ENCODE peak calls at places on chromosomes 16 and 17, in five cellular contexts. K is GM12865, O is A549, P is body of pancreas, H is GM06990. L is an unnamed sample.

GRCh38 chr17:62652251-62653001 is 25.0 kb downstream of the MRC2 start:
- DNase-seq in H (peak; percentile 61), K (peak; percentile 61), O (no peak), P (peak; percentile 69), L (peak; percentile 56)

GRCh38 chr17:77118251-77118928 is 22.4 kb upstream of the SEC14L1 start:
- DNase-seq in O (no peak), P (no peak), H (no peak), K (no peak), L (no peak)

GRCh38 chr16:22141746-22142145 is 20.6 kb upstream of the SDR42E2 start:
- DNase-seq in P (no peak), O (peak; percentile 54), H (no peak), K (peak; percentile 15), L (peak; percentile 7)

GRCh38 chr17:65683428-65683827 is 122.0 kb upstream of the AXIN2 start:
- DNase-seq in K (no peak), O (no peak), P (no peak), H (no peak), L (no peak)

GRCh38 chr16:47480410-47480809 is 19.3 kb downstream of the PHKB start:
- DNase-seq in O (no peak), K (no peak), P (no peak), H (no peak), L (no peak)

GRCh38 chr17:48576479-48577309 is 1.5 kb downstream of the HOXB4 start:
- DNase-seq in H (no peak), P (no peak), O (no peak), K (no peak), L (no peak)

GRCh38 chr17:79202476-79202875 is 127.9 kb downstream of the ENGASE start:
- DNase-seq in P (no peak), H (no peak), K (no peak), O (no peak), L (peak; percentile 70)

GRCh38 chr16:80974649-80975376 is 31.9 kb downstream of the CMC2 start:
- DNase-seq in P (peak; percentile 20), O (peak; percentile 20), H (no peak), K (no peak), L (no peak)

GRCh38 chr17:66507982-66508760 is 205.8 kb downstream of the PRKCA start:
- DNase-seq in H (no peak), O (peak; percentile 48), P (no peak), K (no peak), L (no peak)

GRCh38 chr17:12958786-12959185 is 59.0 kb downstream of the ELAC2 start:
- DNase-seq in K (no peak), O (no peak), H (no peak), P (no peak), L (no peak)

GRCh38 chr16:77885596-77886295 is 97.4 kb downstream of the VAT1L start:
- DNase-seq in H (no peak), K (no peak), O (no peak), P (no peak), L (no peak)

GRCh38 chr17:71115669-71115972 is 946.3 kb downstream of the KCNJ2 start:
- DNase-seq in H (no peak), O (no peak), K (no peak), P (no peak), L (no peak)

GRCh38 chr16:68363847-68364600 is 53.2 kb downstream of the PRMT7 start:
- DNase-seq in H (no peak), K (no peak), P (no peak), O (no peak), L (no peak)

GRCh38 chr16:21101631-21102420 is 48.8 kb downstream of the DNAH3 start:
- DNase-seq in H (no peak), P (peak; percentile 23), K (peak; percentile 29), O (peak; percentile 53), L (peak; percentile 28)

GRCh38 chr17:78132086-78132676 is 1.6 kb downstream of the TMC8 start:
- DNase-seq in K (peak; percentile 87), O (no peak), H (peak; percentile 87), P (peak; percentile 41), L (no peak)

GRCh38 chr16:66959645-66960177 is 1.4 kb upstream of the CES3 start:
- DNase-seq in K (no peak), H (no peak), P (no peak), O (no peak), L (no peak)

GRCh38 chr16:54429029-54429428 is 142.4 kb upstream of the IRX3 start:
- DNase-seq in K (no peak), P (no peak), H (no peak), O (no peak), L (no peak)

GRCh38 chr16:19284207-19284606 is 1.3 kb upstream of the CLEC19A start:
- DNase-seq in P (peak; percentile 81), O (peak; percentile 72), H (no peak), K (no peak), L (peak; percentile 8)

GRCh38 chr16:85686912-85687591 is 1.7 kb downstream of the GINS2 start:
- DNase-seq in P (no peak), O (no peak), H (peak; percentile 77), K (peak; percentile 47), L (no peak)

GRCh38 chr17:74786411-74787097 is 10.4 kb upstream of the NAT9 start:
- DNase-seq in K (no peak), P (no peak), O (no peak), H (no peak), L (no peak)

GRCh38 chr16:11004351-11004750 is 60.0 kb downstream of the CLEC16A start:
- DNase-seq in K (no peak), H (no peak), O (no peak), P (no peak), L (no peak)

GRCh38 chr16:68237243-68238028 is 1.5 kb upstream of the ESRP2 start:
- DNase-seq in P (peak; percentile 99), O (peak; percentile 99), H (peak; percentile 92), K (peak; percentile 98), L (peak; percentile 97)

GRCh38 chr16:30076276-30076791 is 540 bp downstream of the PPP4C start:
- DNase-seq in K (no peak), H (no peak), P (no peak), O (no peak), L (no peak)

GRCh38 chr17:75604034-75604695 is 16.6 kb downstream of the MYO15B start:
- DNase-seq in P (no peak), K (no peak), H (peak; percentile 0), O (peak; percentile 55), L (no peak)

GRCh38 chr16:16127469-16128116 is 95.7 kb downstream of the ABCC6 start:
- DNase-seq in P (peak; percentile 83), H (peak; percentile 36), O (peak; percentile 82), K (peak; percentile 76), L (peak; percentile 80)

GRCh38 chr16:89572478-89573205 is 2.9 kb upstream of the CPNE7 start:
- DNase-seq in H (no peak), O (no peak), K (no peak), P (no peak), L (no peak)
- H3K4me3 ChIP-seq in H (no peak overlapping the region), O (no peak overlapping the region), K (no peak overlapping the region), P (no peak overlapping the region), L (no peak overlapping the region)

GRCh38 chr17:41797377-41797776 is 10.9 kb upstream of the JUP start:
- DNase-seq in O (no peak), H (no peak), K (no peak), P (no peak), L (no peak)

GRCh38 chr17:41792835-41793748 is 6.6 kb upstream of the JUP start:
- DNase-seq in P (peak; percentile 74), K (no peak), H (no peak), O (peak; percentile 93), L (peak; percentile 49)

GRCh38 chr17:41796066-41796895 is 9.8 kb upstream of the JUP start:
- DNase-seq in O (no peak), H (no peak), P (no peak), K (no peak), L (no peak)

GRCh38 chr17:41793749-41794602 is 7.5 kb upstream of the JUP start:
- DNase-seq in H (no peak), P (no peak), K (no peak), O (no peak), L (no peak)

DNA sequence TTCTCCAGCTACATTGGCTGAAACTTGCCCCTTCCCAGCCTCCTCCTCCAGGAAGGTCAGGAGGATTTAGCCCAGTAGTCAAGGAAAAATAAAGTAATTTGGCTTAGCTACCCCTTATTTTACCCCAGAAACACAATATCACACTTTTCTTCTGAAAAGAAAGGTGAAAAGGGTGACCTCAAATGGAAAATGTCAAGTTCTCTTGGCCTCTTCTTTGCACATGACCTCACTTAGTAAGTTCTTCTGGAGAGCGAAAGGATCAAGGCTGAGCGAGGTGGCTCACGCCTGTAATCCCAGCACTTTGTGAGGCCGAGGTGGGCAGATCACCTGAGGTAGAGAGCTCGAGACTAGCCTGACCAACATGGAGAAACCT is 8.1 kb upstream of the JUP start:
- DNase-seq in O (no peak), H (no peak), K (no peak), P (no peak), L (no peak)
- H3K4me3 ChIP-seq in O (no peak overlapping the region), H (no peak overlapping the region), K (no peak overlapping the region), P (no peak overlapping the region), L (no peak overlapping the region)

DNA sequence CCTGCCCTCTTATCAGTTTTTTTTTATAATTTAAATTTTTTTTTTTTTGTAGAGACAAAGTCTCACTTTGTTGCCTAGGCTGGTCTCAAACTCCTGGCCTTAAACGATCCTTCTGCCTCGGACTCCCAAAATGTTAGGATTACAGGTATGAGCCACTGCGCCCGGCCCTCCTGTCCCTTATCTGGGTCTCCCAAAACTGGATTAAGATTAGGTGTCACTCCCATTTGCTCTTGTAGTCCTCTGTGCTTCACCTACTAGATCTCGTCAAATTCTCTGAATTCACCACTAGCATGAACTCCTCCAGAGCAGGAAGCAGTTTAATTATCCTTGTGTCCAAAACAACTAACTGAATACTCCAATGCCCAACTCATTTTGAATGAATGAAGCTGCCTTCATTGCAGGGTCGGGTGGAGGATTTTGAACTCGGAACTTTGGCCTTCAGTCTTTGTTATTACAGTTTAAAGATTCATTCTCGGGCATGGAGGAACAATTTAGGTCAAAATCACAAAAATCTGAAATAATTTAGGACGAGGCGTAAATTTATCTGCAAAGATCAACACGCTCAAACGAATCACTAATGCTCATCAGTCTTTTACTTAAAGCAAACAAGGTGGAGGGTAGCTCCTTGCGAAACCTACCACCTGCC is 802 bp upstream of the ATXN2L start:
- DNase-seq in H (no peak), O (no peak), K (no peak), P (no peak), L (no peak)
- H3K4me3 ChIP-seq in H (peak overlapping the region; percentile 96), O (peak overlapping the region; percentile 100), K (peak overlapping the region; percentile 65), P (no peak overlapping the region), L (peak overlapping the region; percentile 92)

DNA sequence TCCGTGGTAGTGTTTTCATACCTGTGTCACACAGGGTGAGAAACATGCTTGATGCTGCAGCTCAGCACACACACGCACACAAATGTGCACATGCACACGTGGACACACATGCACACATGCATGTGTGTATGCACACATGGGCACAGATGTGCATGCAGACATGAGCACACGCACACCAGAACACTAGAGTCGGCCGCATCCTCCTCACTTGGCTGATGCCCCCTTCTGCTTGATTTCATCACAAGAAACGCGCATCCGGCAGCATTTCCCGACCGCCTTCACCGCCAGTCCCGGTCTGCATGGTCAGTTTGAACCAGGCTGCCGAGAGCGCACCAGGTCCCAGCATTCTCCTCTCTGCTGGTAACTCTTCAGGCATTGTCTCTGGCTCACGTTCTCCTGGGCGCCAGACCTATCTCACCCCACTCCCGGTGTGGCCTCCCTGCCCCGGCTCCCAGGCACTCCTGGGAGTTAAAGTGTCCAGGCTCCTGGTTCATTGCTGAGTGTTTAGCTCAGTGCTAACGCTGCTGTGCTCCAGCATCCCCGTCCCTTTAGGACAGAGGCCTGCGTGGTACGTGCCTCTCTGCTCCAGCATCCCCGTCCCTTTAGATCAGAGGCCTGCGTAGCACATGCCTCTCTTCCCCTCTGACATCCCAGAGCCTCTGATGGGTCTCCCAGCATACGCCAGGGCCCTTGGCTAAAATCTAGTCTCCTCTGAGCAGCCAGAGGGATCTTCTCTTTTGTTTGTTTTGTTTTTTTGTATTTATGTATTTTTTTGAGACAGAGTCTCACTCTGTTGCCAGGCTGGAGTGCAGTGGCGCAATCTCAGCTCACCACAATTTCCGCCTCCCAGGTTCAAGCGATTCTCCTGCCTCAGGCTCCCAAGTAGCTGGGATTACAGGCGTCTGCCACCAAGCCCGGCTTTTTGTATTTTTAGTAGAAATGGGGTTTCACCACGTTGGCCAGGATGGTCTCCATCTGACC is 16.0 kb downstream of the BAIAP2 start:
- DNase-seq in K (no peak), P (no peak), O (no peak), H (no peak), L (no peak)
- H3K4me3 ChIP-seq in K (no peak overlapping the region), P (no peak overlapping the region), O (no peak overlapping the region), H (no peak overlapping the region), L (no peak overlapping the region)

L was measured in SJCRH30.